ENCODE peak calls at places on chromosomes 1 and 21, in nine cellular contexts. G, I, S, N, Q, P, O, H and M are unnamed samples.

GRCh38 chr21:35043549-35043948 is 5.6 kb downstream of the RUNX1 start:
- DNase-seq in G (no peak), I (no peak), S (no peak), N (no peak), Q (no peak), P (no peak), O (no peak), H (no peak), M (no peak)

GRCh38 chr1:183100575-183100974 is 77.4 kb downstream of the LAMC1 start:
- DNase-seq in G (no peak), I (no peak), S (no peak), N (no peak), Q (no peak), P (no peak), O (no peak), H (no peak), M (no peak)

GRCh38 chr1:115118596-115118995 is 29.3 kb upstream of the TSPAN2 start:
- DNase-seq in G (no peak), I (no peak), S (peak; percentile 63), N (no peak), Q (no peak), P (no peak), O (no peak), H (no peak), M (no peak)

GRCh38 chr1:50110656-50111055 is 1.9 kb downstream of the ELAVL4 start:
- DNase-seq in G (no peak), I (no peak), S (no peak), N (peak; percentile 94), Q (peak; percentile 94), P (no peak), O (no peak), H (no peak), M (no peak)

GRCh38 chr1:161824618-161825017 is 58.5 kb downstream of the ATF6 start:
- DNase-seq in G (no peak), I (no peak), S (no peak), N (no peak), Q (no peak), P (no peak), O (no peak), H (no peak), M (no peak)

GRCh38 chr1:154992721-154993571 is 440 bp upstream of the LENEP start:
- DNase-seq in G (no peak), I (no peak), S (peak; percentile 69), N (no peak), Q (peak; percentile 76), P (no peak), O (no peak), H (peak; percentile 55), M (no peak)

GRCh38 chr1:14027099-14027498 is 327.1 kb downstream of the PRDM2 start:
- DNase-seq in G (no peak), I (no peak), S (no peak), N (no peak), Q (no peak), P (peak; percentile 55), O (peak; percentile 36), H (no peak), M (no peak)

GRCh38 chr1:53431244-53431643 is 28.0 kb upstream of the DMRTB1 start:
- DNase-seq in G (no peak), I (no peak), S (no peak), N (no peak), Q (no peak), P (no peak), O (no peak), H (no peak), M (no peak)

GRCh38 chr1:174189424-174190062 is 30.2 kb downstream of the RABGAP1L start:
- DNase-seq in G (no peak), I (no peak), S (no peak), N (no peak), Q (no peak), P (no peak), O (no peak), H (no peak), M (no peak)

GRCh38 chr1:44819594-44820327 is 11.4 kb downstream of the BTBD19 start:
- DNase-seq in G (peak; percentile 63), I (no peak), S (peak; percentile 95), N (peak; percentile 92), Q (peak; percentile 97), P (no peak), O (no peak), H (peak; percentile 89), M (peak; percentile 71)

GRCh38 chr1:156845953-156846545 is 12.9 kb downstream of the INSRR start:
- DNase-seq in G (no peak), I (no peak), S (no peak), N (no peak), Q (no peak), P (no peak), O (no peak), H (no peak), M (no peak)

GRCh38 chr1:206472454-206472853 is 2.2 kb downstream of the IKBKE start:
- DNase-seq in G (no peak), I (no peak), S (peak; percentile 83), N (no peak), Q (no peak), P (no peak), O (no peak), H (no peak), M (no peak)

GRCh38 chr1:51281807-51282206 is 45.7 kb downstream of the RNF11 start:
- DNase-seq in G (no peak), I (no peak), S (no peak), N (no peak), Q (no peak), P (no peak), O (no peak), H (no peak), M (no peak)

GRCh38 chr1:156809711-156810366 is 6.8 kb downstream of the SH2D2A start:
- DNase-seq in G (no peak), I (no peak), S (no peak), N (no peak), Q (no peak), P (no peak), O (no peak), H (no peak), M (no peak)

GRCh38 chr1:209398330-209398991 is 185.1 kb upstream of the CAMK1G start:
- DNase-seq in G (no peak), I (no peak), S (peak; percentile 92), N (no peak), Q (no peak), P (no peak), O (no peak), H (peak; percentile 86), M (no peak)

GRCh38 chr1:14869197-14869596 is 270.7 kb downstream of the KAZN start:
- DNase-seq in G (no peak), I (no peak), S (peak; percentile 37), N (no peak), Q (no peak), P (no peak), O (no peak), H (no peak), M (no peak)